ENCODE peak calls at places on chromosomes 7 and 10, in four cellular contexts. One of them, this sample, is unnamed.

GRCh38 chr7:112929411-112929810 is 139.2 kb upstream of the TMEM168 start:
- DNase-seq in A549: no peak
- DNase-seq in K562: no peak
- DNase-seq in HepG2: no peak
- DNase-seq in this sample: peak; percentile 45

GRCh38 chr10:28587970-28588290 is 55.0 kb downstream of the WAC start:
- DNase-seq in A549: peak; percentile 34
- DNase-seq in K562: no peak
- DNase-seq in HepG2: no peak
- DNase-seq in this sample: peak; percentile 75

GRCh38 chr10:24826022-24826421 is 102.3 kb upstream of the ARHGAP21 start:
- DNase-seq in A549: no peak
- DNase-seq in K562: no peak
- DNase-seq in HepG2: no peak
- DNase-seq in this sample: peak; percentile 78

GRCh38 chr10:119139464-119140067 is 25.9 kb downstream of the SFXN4 start:
- DNase-seq in A549: peak; percentile 59
- DNase-seq in K562: no peak
- DNase-seq in HepG2: peak; percentile 28
- DNase-seq in this sample: peak; percentile 35

GRCh38 chr10:86878973-86879781 is 78.2 kb downstream of the MMRN2 start:
- DNase-seq in A549: no peak
- DNase-seq in K562: no peak
- DNase-seq in HepG2: no peak
- DNase-seq in this sample: no peak

GRCh38 chr10:6143128-6143527 is 54.3 kb downstream of the RBM17 start:
- DNase-seq in A549: no peak
- DNase-seq in K562: no peak
- DNase-seq in HepG2: no peak
- DNase-seq in this sample: no peak

GRCh38 chr7:155193716-155194115 is 104.0 kb upstream of the INSIG1 start:
- DNase-seq in A549: no peak
- DNase-seq in K562: no peak
- DNase-seq in HepG2: no peak
- DNase-seq in this sample: no peak

GRCh38 chr10:63713191-63714144 is 192.3 kb downstream of the REEP3 start:
- DNase-seq in A549: peak; percentile 46
- DNase-seq in K562: no peak
- DNase-seq in HepG2: peak; percentile 9
- DNase-seq in this sample: peak; percentile 59

GRCh38 chr10:103967433-103968142 is 648 bp downstream of the SLK start:
- DNase-seq in A549: peak; percentile 39
- DNase-seq in K562: peak; percentile 64
- DNase-seq in HepG2: no peak
- DNase-seq in this sample: no peak

GRCh38 chr7:40865441-40866233 is 730.8 kb downstream of the SUGCT start:
- DNase-seq in A549: no peak
- DNase-seq in K562: no peak
- DNase-seq in HepG2: no peak
- DNase-seq in this sample: no peak

GRCh38 chr10:53521081-53521480 is 748.5 kb upstream of the MBL2 start:
- DNase-seq in A549: no peak
- DNase-seq in K562: no peak
- DNase-seq in HepG2: no peak
- DNase-seq in this sample: no peak

GRCh38 chr10:130459011-130459410 is 322.8 kb downstream of the GLRX3 start:
- DNase-seq in A549: no peak
- DNase-seq in K562: no peak
- DNase-seq in HepG2: no peak
- DNase-seq in this sample: no peak

GRCh38 chr10:69222157-69223027 is 2.3 kb downstream of the HKDC1 start:
- DNase-seq in A549: peak; percentile 73
- DNase-seq in K562: peak; percentile 83
- DNase-seq in HepG2: peak; percentile 62
- DNase-seq in this sample: peak; percentile 67

GRCh38 chr10:69867699-69868558 is 66.2 kb downstream of the COL13A1 start:
- DNase-seq in A549: no peak
- DNase-seq in K562: no peak
- DNase-seq in HepG2: no peak
- DNase-seq in this sample: no peak

GRCh38 chr7:38855867-38856266 is 53.1 kb downstream of the VPS41 start:
- DNase-seq in A549: no peak
- DNase-seq in K562: no peak
- DNase-seq in HepG2: no peak
- DNase-seq in this sample: no peak

GRCh38 chr10:58782876-58783859 is 270.5 kb downstream of the BICC1 start:
- DNase-seq in A549: no peak
- DNase-seq in K562: no peak
- DNase-seq in HepG2: no peak
- DNase-seq in this sample: peak; percentile 25

GRCh38 chr7:159167139-159167538 is 22.5 kb upstream of the VIPR2 start:
- DNase-seq in A549: no peak
- DNase-seq in K562: no peak
- DNase-seq in HepG2: no peak
- DNase-seq in this sample: no peak

GRCh38 chr7:122887198-122887597 is 938 bp upstream of the CADPS2 start:
- DNase-seq in A549: peak; percentile 54
- DNase-seq in K562: peak; percentile 17
- DNase-seq in HepG2: peak; percentile 66
- DNase-seq in this sample: peak; percentile 16

GRCh38 chr10:124626759-124627380 is 117.3 kb downstream of the FAM53B start:
- DNase-seq in A549: no peak
- DNase-seq in K562: no peak
- DNase-seq in HepG2: no peak
- DNase-seq in this sample: no peak

GRCh38 chr7:2069472-2069860 is 163.3 kb downstream of the MAD1L1 start:
- DNase-seq in A549: no peak
- DNase-seq in K562: no peak
- DNase-seq in HepG2: no peak
- DNase-seq in this sample: peak; percentile 15

GRCh38 chr7:87316846-87317545 is 28.5 kb upstream of the CROT start:
- DNase-seq in A549: peak; percentile 68
- DNase-seq in K562: no peak
- DNase-seq in HepG2: peak; percentile 11
- DNase-seq in this sample: peak; percentile 99

GRCh38 chr10:29392376-29393021 is 103.6 kb downstream of the LYZL1 start:
- DNase-seq in A549: peak; percentile 54
- DNase-seq in K562: peak; percentile 59
- DNase-seq in HepG2: peak; percentile 54
- DNase-seq in this sample: peak; percentile 31

GRCh38 chr10:78292987-78293865 is 259.6 kb downstream of the RPS24 start:
- DNase-seq in A549: no peak
- DNase-seq in K562: no peak
- DNase-seq in HepG2: peak; percentile 24
- DNase-seq in this sample: peak; percentile 35

GRCh38 chr7:3844545-3845151 is 543.6 kb downstream of the SDK1 start:
- DNase-seq in A549: no peak
- DNase-seq in K562: no peak
- DNase-seq in HepG2: no peak
- DNase-seq in this sample: no peak

GRCh38 chr10:76350583-76350982 is 919.2 kb downstream of the LRMDA start:
- DNase-seq in A549: no peak
- DNase-seq in K562: no peak
- DNase-seq in HepG2: no peak
- DNase-seq in this sample: no peak

GRCh38 chr10:76354349-76354748 is 922.9 kb downstream of the LRMDA start:
- DNase-seq in A549: no peak
- DNase-seq in K562: no peak
- DNase-seq in HepG2: no peak
- DNase-seq in this sample: no peak

GRCh38 chr10:76354921-76355320 is 923.5 kb downstream of the LRMDA start:
- DNase-seq in A549: no peak
- DNase-seq in K562: no peak
- DNase-seq in HepG2: no peak
- DNase-seq in this sample: no peak

GRCh38 chr10:76353124-76353851 is 921.9 kb downstream of the LRMDA start:
- DNase-seq in A549: no peak
- DNase-seq in K562: no peak
- DNase-seq in HepG2: no peak
- DNase-seq in this sample: no peak

GRCh38 chr10:76352300-76352699 is 920.9 kb downstream of the LRMDA start:
- DNase-seq in A549: peak; percentile 62
- DNase-seq in K562: no peak
- DNase-seq in HepG2: no peak
- DNase-seq in this sample: peak; percentile 96
- TF ChIP-seq MAZ in A549: no peak
- TF ChIP-seq MAZ in K562: no peak
- TF ChIP-seq MAZ in HepG2: no peak
- TF ChIP-seq MAZ in this sample: no peak

GRCh38 chr7:150974468-150975391 is 3.4 kb downstream of the KCNH2 start:
- DNase-seq in A549: peak; percentile 44
- DNase-seq in K562: peak; percentile 98
- DNase-seq in HepG2: no peak
- DNase-seq in this sample: peak; percentile 25
- TF ChIP-seq MAZ in A549: no peak
- TF ChIP-seq MAZ in K562: peak; percentile 85
- TF ChIP-seq MAZ in HepG2: no peak
- TF ChIP-seq MAZ in this sample: no peak

GRCh38 chr10:61356342-61356741 is 96.8 kb downstream of the TMEM26 start:
- DNase-seq in A549: no peak
- DNase-seq in K562: no peak
- DNase-seq in HepG2: no peak
- DNase-seq in this sample: no peak
- TF ChIP-seq MAZ in A549: no peak
- TF ChIP-seq MAZ in K562: no peak
- TF ChIP-seq MAZ in HepG2: no peak
- TF ChIP-seq MAZ in this sample: no peak

GRCh38 chr7:84264341-84264740 is 69.8 kb upstream of the SEMA3A start:
- DNase-seq in A549: no peak
- DNase-seq in K562: no peak
- DNase-seq in HepG2: no peak
- DNase-seq in this sample: no peak
- TF ChIP-seq MAZ in A549: no peak
- TF ChIP-seq MAZ in K562: no peak
- TF ChIP-seq MAZ in HepG2: no peak
- TF ChIP-seq MAZ in this sample: no peak

DNA sequence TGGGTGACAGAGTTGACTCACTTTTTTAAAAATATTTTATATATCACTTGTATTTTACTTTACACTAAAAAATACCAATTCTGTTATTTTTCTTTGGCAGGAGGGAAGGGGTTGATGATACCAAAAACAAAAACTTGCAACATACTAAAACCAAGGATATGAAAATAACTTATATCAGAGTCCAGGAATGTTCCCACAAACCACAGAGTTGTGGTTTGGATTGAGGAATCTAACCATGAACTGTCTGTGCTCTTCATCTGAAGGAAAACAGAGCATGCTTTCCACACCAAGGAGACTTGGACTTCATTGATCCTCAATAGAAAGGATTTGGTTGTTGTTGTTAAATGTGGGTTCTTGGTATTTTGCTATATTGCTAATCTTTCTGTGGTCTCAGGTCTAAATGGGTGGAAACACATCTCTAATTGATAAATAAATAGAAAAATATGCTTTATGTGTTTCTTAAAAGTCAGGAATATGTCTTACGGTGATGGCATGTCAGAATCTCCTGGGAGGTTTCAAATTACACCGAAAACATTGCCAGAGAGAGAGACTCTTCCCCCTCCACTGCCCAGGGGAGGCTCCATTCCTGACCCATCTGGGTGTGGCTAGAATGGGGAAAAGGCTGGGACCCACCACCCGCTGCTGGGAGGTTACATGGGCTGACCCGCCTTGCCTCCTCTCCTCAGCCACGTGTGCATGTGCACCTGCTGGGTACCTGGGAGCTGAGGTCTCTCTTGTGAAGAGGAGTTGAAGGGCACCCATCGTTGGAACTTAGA is 46.9 kb upstream of the STK17A start:
- DNase-seq in A549: no peak
- DNase-seq in K562: no peak
- DNase-seq in HepG2: no peak
- DNase-seq in this sample: peak; percentile 91
- TF ChIP-seq MAZ in A549: no peak
- TF ChIP-seq MAZ in K562: no peak
- TF ChIP-seq MAZ in HepG2: no peak
- TF ChIP-seq MAZ in this sample: no peak